ENCODE peak calls at places on chromosome 10, in four cellular contexts. V is COR-L47, R is HCT116, O is posterior vena cava. I is an unnamed sample.

GRCh38 chr10:69382382-69383117 is 34.2 kb downstream of the TACR2 start:
- DNase-seq in R (no peak), V (no peak), O (peak), I (no peak)

GRCh38 chr10:125084191-125085186 is 75.9 kb downstream of the CTBP2 start:
- DNase-seq in V (no peak), R (peak), O (peak), I (peak)

GRCh38 chr10:88755753-88756152 is 4.1 kb upstream of the LIPN start:
- DNase-seq in O (no peak), V (no peak), R (no peak), I (no peak)

GRCh38 chr10:79137826-79138225 is 69.1 kb downstream of the ZMIZ1 start:
- DNase-seq in V (no peak), O (no peak), R (no peak), I (no peak)

GRCh38 chr10:78316451-78316931 is 282.8 kb downstream of the RPS24 start:
- DNase-seq in O (no peak), R (no peak), V (no peak), I (peak)

GRCh38 chr10:11602919-11603523 is 8.4 kb downstream of the USP6NL start:
- DNase-seq in O (no peak), R (peak), V (no peak), I (no peak)

GRCh38 chr10:3537518-3537917 is 247.5 kb downstream of the KLF6 start:
- DNase-seq in V (no peak), O (peak), R (no peak), I (no peak)

GRCh38 chr10:70617798-70618568 is 15.4 kb upstream of the PRF1 start:
- DNase-seq in R (no peak), O (no peak), V (no peak), I (peak)

GRCh38 chr10:114703377-114704125 is 45.5 kb upstream of the ABLIM1 start:
- DNase-seq in V (no peak), R (no peak), O (no peak), I (no peak)

GRCh38 chr10:30489291-30489823 is 55.4 kb downstream of the MAP3K8 start:
- DNase-seq in R (no peak), V (no peak), O (no peak), I (no peak)

GRCh38 chr10:28842321-28842720 is 165.0 kb downstream of the BAMBI start:
- DNase-seq in R (no peak), V (no peak), O (no peak), I (no peak)

GRCh38 chr10:68192113-68192512 is 39.8 kb downstream of the ATOH7 start:
- DNase-seq in V (no peak), O (no peak), R (no peak), I (no peak)

I was measured in thyroid gland.